ENCODE peak calls at places on chromosomes 2 and 18, in eight cellular contexts. One of them, this sample, is unnamed.

GRCh38 chr2:239370876-239371725 is 29.7 kb downstream of the HDAC4 start:
- DNase-seq in neural crest cell: no peak
- DNase-seq in chondrocyte: peak; percentile 82
- DNase-seq in PC-9: no peak
- DNase-seq in HFFc6: no peak
- DNase-seq in GM10248: no peak
- DNase-seq in left ventricle myocardium inferior: no peak
- DNase-seq in GM06990: no peak
- DNase-seq in this sample: no peak

GRCh38 chr2:241334813-241335212 is 19.1 kb downstream of the SEPTIN2 start:
- DNase-seq in HFFc6: no peak
- DNase-seq in GM06990: no peak
- DNase-seq in chondrocyte: no peak
- DNase-seq in neural crest cell: no peak
- DNase-seq in PC-9: no peak
- DNase-seq in GM10248: no peak
- DNase-seq in left ventricle myocardium inferior: no peak
- DNase-seq in this sample: no peak

GRCh38 chr18:58391932-58392331 is 237.0 kb downstream of the ALPK2 start:
- DNase-seq in PC-9: no peak
- DNase-seq in left ventricle myocardium inferior: no peak
- DNase-seq in HFFc6: no peak
- DNase-seq in GM06990: no peak
- DNase-seq in GM10248: no peak
- DNase-seq in chondrocyte: no peak
- DNase-seq in neural crest cell: no peak
- DNase-seq in this sample: no peak

GRCh38 chr2:233455006-233455405 is 100.7 kb downstream of the DGKD start:
- DNase-seq in chondrocyte: peak; percentile 47
- DNase-seq in HFFc6: no peak
- DNase-seq in GM06990: no peak
- DNase-seq in left ventricle myocardium inferior: no peak
- DNase-seq in neural crest cell: no peak
- DNase-seq in PC-9: no peak
- DNase-seq in GM10248: no peak
- DNase-seq in this sample: no peak

GRCh38 chr2:222655406-222655747 is 515 bp downstream of the FARSB start:
- DNase-seq in left ventricle myocardium inferior: no peak
- DNase-seq in chondrocyte: no peak
- DNase-seq in neural crest cell: no peak
- DNase-seq in GM10248: peak; percentile 21
- DNase-seq in PC-9: no peak
- DNase-seq in HFFc6: peak; percentile 9
- DNase-seq in GM06990: no peak
- DNase-seq in this sample: no peak

GRCh38 chr18:23735021-23735464 is 45.8 kb downstream of the LAMA3 start:
- DNase-seq in GM06990: no peak
- DNase-seq in PC-9: no peak
- DNase-seq in left ventricle myocardium inferior: no peak
- DNase-seq in GM10248: no peak
- DNase-seq in HFFc6: no peak
- DNase-seq in chondrocyte: no peak
- DNase-seq in neural crest cell: no peak
- DNase-seq in this sample: no peak

GRCh38 chr2:61887684-61888303 is 662 bp downstream of the CCT4 start:
- DNase-seq in chondrocyte: no peak
- DNase-seq in left ventricle myocardium inferior: no peak
- DNase-seq in neural crest cell: no peak
- DNase-seq in PC-9: no peak
- DNase-seq in HFFc6: peak; percentile 10
- DNase-seq in GM06990: no peak
- DNase-seq in GM10248: no peak
- DNase-seq in this sample: no peak

GRCh38 chr18:58788971-58789797 is 75.5 kb upstream of the ZNF532 start:
- DNase-seq in neural crest cell: peak; percentile 56
- DNase-seq in HFFc6: peak; percentile 67
- DNase-seq in left ventricle myocardium inferior: peak; percentile 54
- DNase-seq in chondrocyte: no peak
- DNase-seq in PC-9: no peak
- DNase-seq in GM10248: no peak
- DNase-seq in GM06990: no peak
- DNase-seq in this sample: no peak

GRCh38 chr2:112204411-112204810 is 50.4 kb downstream of the ZC3H8 start:
- DNase-seq in PC-9: no peak
- DNase-seq in GM10248: no peak
- DNase-seq in left ventricle myocardium inferior: no peak
- DNase-seq in GM06990: no peak
- DNase-seq in chondrocyte: no peak
- DNase-seq in HFFc6: peak; percentile 8
- DNase-seq in neural crest cell: no peak
- DNase-seq in this sample: no peak

GRCh38 chr2:28544915-28545589 is 49.2 kb downstream of the PLB1 start:
- DNase-seq in PC-9: peak; percentile 48
- DNase-seq in GM10248: no peak
- DNase-seq in chondrocyte: no peak
- DNase-seq in HFFc6: no peak
- DNase-seq in left ventricle myocardium inferior: no peak
- DNase-seq in GM06990: no peak
- DNase-seq in neural crest cell: no peak
- DNase-seq in this sample: no peak

GRCh38 chr2:49236316-49236715 is 82.0 kb upstream of the FSHR start:
- DNase-seq in HFFc6: no peak
- DNase-seq in left ventricle myocardium inferior: no peak
- DNase-seq in GM10248: no peak
- DNase-seq in chondrocyte: no peak
- DNase-seq in GM06990: no peak
- DNase-seq in PC-9: no peak
- DNase-seq in neural crest cell: no peak
- DNase-seq in this sample: no peak

GRCh38 chr18:74493689-74494088 is 2.5 kb upstream of the CNDP2 start:
- DNase-seq in HFFc6: peak; percentile 47
- DNase-seq in PC-9: peak; percentile 25
- DNase-seq in neural crest cell: no peak
- DNase-seq in left ventricle myocardium inferior: no peak
- DNase-seq in chondrocyte: no peak
- DNase-seq in GM06990: no peak
- DNase-seq in GM10248: peak; percentile 39
- DNase-seq in this sample: peak; percentile 58

GRCh38 chr2:70888925-70889715 is 46.6 kb upstream of the ATP6V1B1 start:
- DNase-seq in HFFc6: no peak
- DNase-seq in left ventricle myocardium inferior: no peak
- DNase-seq in PC-9: no peak
- DNase-seq in GM06990: no peak
- DNase-seq in neural crest cell: no peak
- DNase-seq in GM10248: peak; percentile 16
- DNase-seq in chondrocyte: no peak
- DNase-seq in this sample: peak; percentile 19

GRCh38 chr2:239444626-239445625 is 44.1 kb upstream of the HDAC4 start:
- DNase-seq in left ventricle myocardium inferior: no peak
- DNase-seq in GM10248: no peak
- DNase-seq in HFFc6: peak; percentile 8
- DNase-seq in PC-9: no peak
- DNase-seq in GM06990: no peak
- DNase-seq in chondrocyte: no peak
- DNase-seq in neural crest cell: no peak
- DNase-seq in this sample: no peak

DNA sequence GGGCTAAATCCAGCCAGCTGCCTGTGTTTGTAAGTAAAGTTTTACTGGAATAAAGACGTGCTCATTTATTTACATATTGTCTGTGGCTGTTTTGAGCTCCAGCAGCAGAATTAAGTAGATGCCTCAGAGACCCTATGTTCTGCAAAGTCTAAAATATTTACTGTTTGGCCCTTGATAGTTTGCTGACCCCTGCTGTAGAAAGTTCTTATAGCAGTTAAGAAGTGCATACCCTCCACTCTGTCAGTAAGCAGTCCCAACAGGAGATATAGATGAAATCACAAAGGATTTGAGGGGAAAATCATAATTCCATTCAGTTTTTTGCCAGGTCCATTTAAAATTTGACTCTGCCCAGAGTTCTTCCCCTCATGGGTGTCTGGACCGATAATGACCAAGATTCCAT is 50.1 kb upstream of the ITM2C start:
- DNase-seq in GM10248: peak; percentile 42
- DNase-seq in chondrocyte: no peak
- DNase-seq in PC-9: no peak
- DNase-seq in left ventricle myocardium inferior: no peak
- DNase-seq in HFFc6: peak; percentile 15
- DNase-seq in GM06990: no peak
- DNase-seq in neural crest cell: no peak
- DNase-seq in this sample: no peak
- TF ChIP-seq CTCF in GM10248: peak; percentile 28
- TF ChIP-seq CTCF in chondrocyte: peak; percentile 75
- TF ChIP-seq CTCF in PC-9: peak; percentile 59
- TF ChIP-seq CTCF in left ventricle myocardium inferior: peak; percentile 29
- TF ChIP-seq CTCF in HFFc6: peak; percentile 76
- TF ChIP-seq CTCF in GM06990: peak; percentile 45
- TF ChIP-seq CTCF in neural crest cell: peak; percentile 50
- TF ChIP-seq CTCF in this sample: peak; percentile 7

GRCh38 chr18:76647322-76647721 is 152.3 kb upstream of the ZNF516 start:
- DNase-seq in neural crest cell: no peak
- DNase-seq in PC-9: no peak
- DNase-seq in chondrocyte: no peak
- DNase-seq in HFFc6: no peak
- DNase-seq in GM06990: no peak
- DNase-seq in left ventricle myocardium inferior: no peak
- DNase-seq in GM10248: no peak
- DNase-seq in this sample: no peak
- TF ChIP-seq CTCF in neural crest cell: no peak
- TF ChIP-seq CTCF in PC-9: no peak
- TF ChIP-seq CTCF in chondrocyte: no peak
- TF ChIP-seq CTCF in HFFc6: no peak
- TF ChIP-seq CTCF in GM06990: no peak
- TF ChIP-seq CTCF in left ventricle myocardium inferior: no peak
- TF ChIP-seq CTCF in GM10248: no peak
- TF ChIP-seq CTCF in this sample: no peak

DNA sequence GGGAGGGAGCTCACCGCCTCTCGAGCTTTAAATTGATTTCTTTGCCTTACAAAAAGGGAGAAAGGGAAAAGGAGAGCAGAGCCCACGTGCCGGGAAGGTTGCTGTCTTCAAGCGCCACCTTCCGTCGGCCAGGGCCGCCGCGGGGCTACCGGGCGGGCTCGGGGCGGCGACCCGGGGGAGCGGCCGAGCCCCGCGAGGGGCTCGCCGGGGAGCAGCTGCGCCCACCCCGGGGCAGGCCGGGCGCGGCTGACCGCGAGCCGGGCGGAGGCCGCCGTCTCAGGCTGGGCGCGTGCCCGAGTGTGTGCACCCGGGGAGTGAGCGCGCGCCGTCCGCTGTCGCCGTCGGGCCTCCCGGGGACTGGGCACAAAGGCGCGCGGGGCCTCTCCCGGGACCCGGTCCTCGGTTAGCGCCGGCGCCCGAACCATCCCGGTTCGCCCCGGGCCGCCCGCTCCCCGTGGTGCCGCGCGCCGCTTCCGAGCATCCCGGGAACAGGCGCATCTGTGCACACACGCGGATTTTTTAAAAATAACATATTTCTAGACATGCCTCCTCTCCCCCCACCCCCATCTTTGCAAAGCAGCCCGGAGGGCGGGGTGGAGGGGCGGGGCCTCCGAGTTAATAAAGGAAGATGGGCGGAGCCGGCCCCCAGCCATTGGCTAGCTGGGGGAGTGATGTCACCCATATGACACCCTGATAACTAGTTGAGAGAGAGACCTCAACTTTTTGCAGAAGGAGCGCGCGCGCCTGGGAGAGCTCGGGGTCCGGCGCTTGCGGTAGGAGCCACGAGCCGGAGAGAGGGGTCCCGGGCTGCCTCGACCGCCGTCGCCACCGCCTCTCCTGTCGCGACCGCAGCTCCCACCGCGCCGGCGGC is at the start of gene SOX11:
- DNase-seq in GM06990: no peak
- DNase-seq in left ventricle myocardium inferior: peak; percentile 54
- DNase-seq in PC-9: no peak
- DNase-seq in neural crest cell: peak; percentile 96
- DNase-seq in HFFc6: no peak
- DNase-seq in chondrocyte: peak; percentile 97
- DNase-seq in GM10248: no peak
- DNase-seq in this sample: peak; percentile 47
- TF ChIP-seq CTCF in GM06990: no peak
- TF ChIP-seq CTCF in left ventricle myocardium inferior: peak; percentile 40
- TF ChIP-seq CTCF in PC-9: no peak
- TF ChIP-seq CTCF in neural crest cell: peak; percentile 48
- TF ChIP-seq CTCF in HFFc6: no peak
- TF ChIP-seq CTCF in chondrocyte: peak; percentile 76
- TF ChIP-seq CTCF in GM10248: no peak
- TF ChIP-seq CTCF in this sample: no peak

GRCh38 chr2:3463914-3464313 is 55.4 kb downstream of the ADI1 start:
- DNase-seq in GM10248: no peak
- DNase-seq in left ventricle myocardium inferior: no peak
- DNase-seq in PC-9: no peak
- DNase-seq in chondrocyte: peak; percentile 55
- DNase-seq in HFFc6: no peak
- DNase-seq in GM06990: no peak
- DNase-seq in neural crest cell: no peak
- DNase-seq in this sample: no peak

GRCh38 chr2:3463156-3463835 is 56.0 kb downstream of the ADI1 start:
- DNase-seq in HFFc6: no peak
- DNase-seq in PC-9: no peak
- DNase-seq in neural crest cell: no peak
- DNase-seq in chondrocyte: peak; percentile 71
- DNase-seq in GM10248: no peak
- DNase-seq in GM06990: no peak
- DNase-seq in left ventricle myocardium inferior: no peak
- DNase-seq in this sample: no peak

GRCh38 chr2:3460831-3461544 is 58.3 kb downstream of the ADI1 start:
- DNase-seq in HFFc6: no peak
- DNase-seq in GM06990: no peak
- DNase-seq in left ventricle myocardium inferior: peak; percentile 64
- DNase-seq in neural crest cell: no peak
- DNase-seq in chondrocyte: peak; percentile 86
- DNase-seq in GM10248: no peak
- DNase-seq in PC-9: no peak
- DNase-seq in this sample: no peak

GRCh38 chr2:3461781-3462492 is 57.4 kb downstream of the ADI1 start:
- DNase-seq in GM06990: peak; percentile 43
- DNase-seq in neural crest cell: peak; percentile 40
- DNase-seq in PC-9: peak; percentile 23
- DNase-seq in GM10248: peak; percentile 77
- DNase-seq in chondrocyte: peak; percentile 79
- DNase-seq in left ventricle myocardium inferior: no peak
- DNase-seq in HFFc6: peak; percentile 53
- DNase-seq in this sample: peak; percentile 88

DNA sequence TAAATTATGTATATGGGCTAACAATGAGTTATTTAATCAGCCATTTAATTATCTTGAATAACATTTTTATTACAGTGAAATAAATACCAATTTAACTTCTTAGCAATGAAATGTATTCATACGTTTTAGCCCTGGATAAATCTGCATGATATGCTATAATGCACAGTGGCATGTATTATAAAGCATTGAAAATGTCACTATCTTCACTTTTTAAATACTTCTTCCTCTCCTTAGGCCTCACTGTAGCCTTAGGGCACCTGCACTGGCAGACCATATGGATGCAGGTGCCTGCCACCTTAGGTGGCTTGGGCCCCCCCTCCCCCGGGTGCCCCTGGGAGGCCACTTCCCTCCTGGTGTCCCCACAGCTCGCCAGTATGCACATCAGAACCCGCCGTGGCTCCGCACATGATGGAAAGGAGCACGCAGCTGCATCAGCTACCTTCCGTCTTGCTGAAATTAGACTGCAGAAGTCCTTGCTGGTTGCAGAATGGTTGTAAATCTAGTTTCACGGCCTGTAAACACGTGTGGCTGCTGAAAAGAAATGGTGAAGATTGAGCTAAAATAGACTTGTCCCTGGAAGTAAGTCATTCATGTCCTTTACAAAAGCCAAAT is 56.7 kb downstream of the ADI1 start:
- DNase-seq in chondrocyte: peak; percentile 75
- DNase-seq in GM06990: no peak
- DNase-seq in neural crest cell: no peak
- DNase-seq in PC-9: no peak
- DNase-seq in left ventricle myocardium inferior: no peak
- DNase-seq in GM10248: no peak
- DNase-seq in HFFc6: no peak
- DNase-seq in this sample: no peak
- TF ChIP-seq CTCF in chondrocyte: peak; percentile 73
- TF ChIP-seq CTCF in GM06990: no peak
- TF ChIP-seq CTCF in neural crest cell: peak; percentile 46
- TF ChIP-seq CTCF in PC-9: peak; percentile 55
- TF ChIP-seq CTCF in left ventricle myocardium inferior: no peak
- TF ChIP-seq CTCF in GM10248: no peak
- TF ChIP-seq CTCF in HFFc6: peak; percentile 65
- TF ChIP-seq CTCF in this sample: no peak